ENCODE peak calls at places on chromosome 11, in ten cellular contexts. D is amniotic epithelial cell; P is adrenal gland; G is AG04450; Y is mucosa of gallbladder; K is stimulated activated CD4-positive, alpha-beta T cell treated with anti-CD3 and anti-CD28 coated beads, Interleukin-15, amount 100 ng/mL, for 24 hours; U is dorsolateral prefrontal cortex; Q is tibial artery; H is GM18507; S is activated CD4-positive, CD25-positive, alpha-beta regulatory T cell treated with anti-CD3 and anti-CD28 coated beads, Interleukin-2, amount 50 U/mL, for 72 hours. F is an unnamed sample.
A peak's percentile ranks its signal among the peaks of the same experiment; 100 is the strongest.

GRCh38 chr11:124752471-124753100 is 531 bp upstream of the VSIG2 start:
- DNase-seq in D (no peak), P (no peak), G (no peak), Y (no peak), K (no peak), U (no peak), Q (no peak), H (no peak), S (no peak), F (no peak)

GRCh38 chr11:44002191-44003093 is 45.3 kb upstream of the ACCSL start:
- DNase-seq in D (no peak), P (no peak), G (no peak), Y (peak; percentile 6), K (no peak), U (no peak), Q (peak; percentile 57), H (no peak), S (no peak), F (no peak)

GRCh38 chr11:134409552-134410429 is 2.3 kb downstream of the B3GAT1 start:
- DNase-seq in D (no peak), P (no peak), G (no peak), Y (no peak), K (no peak), U (no peak), Q (no peak), H (no peak), S (no peak), F (no peak)

GRCh38 chr11:117902001-117902855 is 25.8 kb upstream of the FXYD6 start:
- DNase-seq in D (no peak), P (no peak), G (no peak), Y (no peak), K (no peak), U (no peak), Q (peak; percentile 29), H (no peak), S (no peak), F (no peak)

GRCh38 chr11:128632151-128632791 is 44.9 kb upstream of the ETS1 start:
- DNase-seq in D (peak; percentile 42), P (no peak), G (peak; percentile 45), Y (no peak), K (peak; percentile 61), U (no peak), Q (no peak), H (no peak), S (no peak), F (no peak)

GRCh38 chr11:86636275-86636674 is 36.1 kb downstream of the ME3 start:
- DNase-seq in D (no peak), P (no peak), G (no peak), Y (no peak), K (no peak), U (no peak), Q (no peak), H (no peak), S (no peak), F (no peak)

GRCh38 chr11:120236169-120237107 is 3.5 kb upstream of the POU2F3 start:
- DNase-seq in D (peak; percentile 11), P (no peak), G (no peak), Y (no peak), K (no peak), U (no peak), Q (no peak), H (no peak), S (no peak), F (no peak)

GRCh38 chr11:73957654-73958361 is 7.0 kb downstream of the DNAJB13 start:
- DNase-seq in D (no peak), P (no peak), G (no peak), Y (no peak), K (no peak), U (no peak), Q (peak; percentile 58), H (no peak), S (no peak), F (no peak)

GRCh38 chr11:33779849-33780528 is 5.7 kb upstream of the FBXO3 start:
- DNase-seq in D (peak; percentile 91), P (no peak), G (peak; percentile 55), Y (no peak), K (no peak), U (no peak), Q (no peak), H (no peak), S (no peak), F (no peak)

GRCh38 chr11:35794850-35795249 is 132.3 kb downstream of the TRIM44 start:
- DNase-seq in D (peak; percentile 50), P (no peak), G (peak; percentile 47), Y (no peak), K (no peak), U (no peak), Q (no peak), H (no peak), S (no peak), F (no peak)

GRCh38 chr11:100639140-100639539 is 47.9 kb upstream of the ARHGAP42 start:
- DNase-seq in D (peak; percentile 83), P (peak; percentile 8), G (peak; percentile 51), Y (peak; percentile 23), K (no peak), U (no peak), Q (no peak), H (no peak), S (no peak), F (no peak)

GRCh38 chr11:75728992-75729391 is 11.4 kb downstream of the MOGAT2 start:
- DNase-seq in D (no peak), P (no peak), G (no peak), Y (no peak), K (no peak), U (no peak), Q (no peak), H (no peak), S (no peak), F (no peak)

F was measured in left cardiac atrium.